ENCODE peak calls at places on chromosomes 2 and 18, in ten cellular contexts. K is T-helper 1 cell, W is activated gamma-delta T cell treated with Interleukin-2 at 50 U/mL for 16 hours, C is skeletal muscle cell, N is Ammon's horn, F is NAMALWA, X is heart left ventricle, O is fibroblast of the aortic adventitia, M is ovary, A is astrocyte of the spinal cord. S is an unnamed sample.

GRCh38 chr18:62045316-62045715 is 141.5 kb downstream of the PIGN start:
- DNase-seq in K (no peak), W (no peak), C (no peak), N (peak; percentile 49), F (no peak), X (no peak), O (no peak), M (no peak), A (no peak), S (no peak)

GRCh38 chr2:233122541-233122940 is 62.4 kb downstream of the INPP5D start:
- DNase-seq in K (no peak), W (no peak), C (no peak), N (no peak), F (no peak), X (no peak), O (no peak), M (no peak), A (no peak), S (no peak)

GRCh38 chr2:127986548-127987079 is 41.2 kb downstream of the SAP130 start:
- DNase-seq in K (no peak), W (no peak), C (no peak), N (peak; percentile 74), F (no peak), X (no peak), O (no peak), M (no peak), A (no peak), S (no peak)

GRCh38 chr18:73752546-73752945 is 395.1 kb downstream of the FBXO15 start:
- DNase-seq in K (no peak), W (no peak), C (peak; percentile 31), N (no peak), F (no peak), X (no peak), O (peak; percentile 49), M (no peak), A (peak; percentile 78), S (no peak)

GRCh38 chr2:23268467-23269263 is 116.3 kb upstream of the KLHL29 start:
- DNase-seq in K (no peak), W (no peak), C (no peak), N (no peak), F (no peak), X (no peak), O (no peak), M (no peak), A (peak; percentile 12), S (no peak)

GRCh38 chr2:63741884-63742583 is 99.7 kb upstream of the UGP2 start:
- DNase-seq in K (no peak), W (no peak), C (no peak), N (no peak), F (no peak), X (no peak), O (peak; percentile 44), M (no peak), A (peak; percentile 10), S (no peak)

GRCh38 chr2:102245266-102246151 is 58.7 kb downstream of the IL1RL2 start:
- DNase-seq in K (no peak), W (no peak), C (no peak), N (no peak), F (no peak), X (no peak), O (peak; percentile 81), M (no peak), A (peak; percentile 46), S (no peak)

GRCh38 chr18:11587846-11588245 is 21.6 kb upstream of the SLC35G4 start:
- DNase-seq in K (no peak), W (no peak), C (no peak), N (no peak), F (no peak), X (no peak), O (no peak), M (no peak), A (no peak), S (no peak)

GRCh38 chr2:98768765-98769476 is 38.0 kb upstream of the MGAT4A start:
- DNase-seq in K (no peak), W (no peak), C (no peak), N (peak; percentile 38), F (no peak), X (no peak), O (peak; percentile 10), M (no peak), A (peak; percentile 62), S (no peak)

S was measured in effector CD4-positive, alpha-beta T cell.